ENCODE peak calls at places on chromosome 18, in ten cellular contexts. T, H, Q, K, W, X, S, N, L and U are unnamed samples.

GRCh38 chr18:47397671-47398319 is 146.3 kb upstream of the SKOR2 start:
- DNase-seq in T (no peak), H (no peak), Q (no peak), K (no peak), W (no peak), X (no peak), S (peak; percentile 49), N (no peak), L (no peak), U (no peak)

GRCh38 chr18:50563376-50563775 is 3.5 kb downstream of the MAPK4 start:
- DNase-seq in T (no peak), H (no peak), Q (no peak), K (no peak), W (no peak), X (no peak), S (no peak), N (no peak), L (no peak), U (no peak)

GRCh38 chr18:14978962-14979535 is 231.1 kb downstream of the ANKRD30B start:
- DNase-seq in T (no peak), H (no peak), Q (no peak), K (no peak), W (peak; percentile 27), X (no peak), S (no peak), N (peak; percentile 14), L (peak; percentile 61), U (no peak)

GRCh38 chr18:46051731-46052461 is 20.2 kb downstream of the PSTPIP2 start:
- DNase-seq in T (no peak), H (no peak), Q (no peak), K (peak; percentile 80), W (no peak), X (no peak), S (no peak), N (peak; percentile 97), L (peak; percentile 91), U (no peak)

GRCh38 chr18:46333371-46334199 is 229.4 kb downstream of the HAUS1 start:
- DNase-seq in T (peak; percentile 42), H (no peak), Q (peak; percentile 71), K (no peak), W (no peak), X (no peak), S (no peak), N (peak; percentile 16), L (no peak), U (no peak)

GRCh38 chr18:51878724-51879123 is 461.3 kb upstream of the DCC start:
- DNase-seq in T (no peak), H (no peak), Q (no peak), K (no peak), W (no peak), X (no peak), S (no peak), N (no peak), L (no peak), U (no peak)

GRCh38 chr18:73962251-73962650 is 185.4 kb downstream of the FBXO15 start:
- DNase-seq in T (no peak), H (peak; percentile 51), Q (no peak), K (peak; percentile 33), W (no peak), X (peak; percentile 52), S (no peak), N (peak; percentile 39), L (peak; percentile 47), U (no peak)

GRCh38 chr18:49303376-49303775 is 157.1 kb downstream of the DYM start:
- DNase-seq in T (no peak), H (no peak), Q (no peak), K (no peak), W (no peak), X (no peak), S (no peak), N (no peak), L (no peak), U (no peak)

GRCh38 chr18:10015288-10015701 is 101.5 kb downstream of the VAPA start:
- DNase-seq in T (no peak), H (no peak), Q (no peak), K (peak; percentile 59), W (no peak), X (no peak), S (no peak), N (peak; percentile 49), L (peak; percentile 51), U (no peak)

GRCh38 chr18:50944245-50944917 is 23.5 kb upstream of the ELAC1 start:
- DNase-seq in T (no peak), H (no peak), Q (no peak), K (no peak), W (no peak), X (no peak), S (no peak), N (no peak), L (no peak), U (no peak)

GRCh38 chr18:24488824-24489493 is 28.5 kb downstream of the HRH4 start:
- DNase-seq in T (no peak), H (no peak), Q (no peak), K (peak; percentile 41), W (no peak), X (no peak), S (peak; percentile 66), N (peak; percentile 61), L (peak; percentile 63), U (no peak)

GRCh38 chr18:30455741-30456140 is 586.8 kb downstream of the DSC3 start:
- DNase-seq in T (no peak), H (no peak), Q (no peak), K (no peak), W (no peak), X (no peak), S (no peak), N (no peak), L (no peak), U (no peak)

GRCh38 chr18:21117385-21118135 is 5.9 kb upstream of the ROCK1 start:
- DNase-seq in T (no peak), H (peak; percentile 70), Q (no peak), K (peak; percentile 82), W (no peak), X (peak; percentile 78), S (no peak), N (peak; percentile 86), L (peak; percentile 93), U (no peak)

GRCh38 chr18:49757513-49758262 is 55.6 kb downstream of the ACAA2 start:
- DNase-seq in T (no peak), H (no peak), Q (no peak), K (no peak), W (no peak), X (no peak), S (peak; percentile 53), N (no peak), L (no peak), U (no peak)

GRCh38 chr18:78069784-78070664 is 820.4 kb downstream of the GALR1 start:
- DNase-seq in T (no peak), H (no peak), Q (peak; percentile 57), K (no peak), W (peak; percentile 56), X (no peak), S (no peak), N (peak; percentile 0), L (no peak), U (no peak)

GRCh38 chr18:78074400-78075020 is 824.9 kb downstream of the GALR1 start:
- DNase-seq in T (no peak), H (no peak), Q (no peak), K (no peak), W (no peak), X (no peak), S (no peak), N (no peak), L (no peak), U (no peak)

GRCh38 chr18:78071146-78071710 is 821.6 kb downstream of the GALR1 start:
- DNase-seq in T (no peak), H (no peak), Q (peak; percentile 73), K (no peak), W (no peak), X (no peak), S (no peak), N (no peak), L (no peak), U (no peak)

GRCh38 chr18:78073275-78073674 is 823.6 kb downstream of the GALR1 start:
- DNase-seq in T (no peak), H (no peak), Q (no peak), K (no peak), W (no peak), X (no peak), S (no peak), N (no peak), L (no peak), U (no peak)
- TF ChIP-seq CTCF in T (no peak), H (no peak), Q (no peak), K (no peak), W (peak; percentile 7), X (no peak), S (no peak), N (no peak), L (no peak), U (no peak)

DNA sequence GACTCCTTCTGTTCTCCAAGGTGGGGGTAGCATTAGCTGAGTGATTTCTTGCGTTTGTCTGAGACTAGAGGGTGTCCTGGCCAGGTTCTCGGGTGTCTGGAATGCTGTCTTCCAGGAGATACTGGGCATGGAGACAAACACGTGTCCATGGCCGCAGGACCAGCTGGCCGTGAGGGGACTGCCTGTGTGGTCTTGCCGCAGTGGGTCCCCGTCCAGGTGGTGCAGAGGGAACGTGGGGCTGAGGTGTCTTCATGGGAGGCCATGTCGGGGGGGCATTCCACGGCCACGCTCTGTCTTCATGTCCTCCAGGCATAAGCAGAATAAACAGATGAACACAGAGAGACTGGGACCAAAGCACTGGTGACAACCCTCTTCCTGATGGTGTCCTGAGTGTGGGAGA is 66.6 kb downstream of the SMIM21 start:
- DNase-seq in T (no peak), H (no peak), Q (no peak), K (no peak), W (no peak), X (no peak), S (no peak), N (no peak), L (no peak), U (no peak)
- TF ChIP-seq CTCF in T (no peak), H (no peak), Q (no peak), K (no peak), W (no peak), X (no peak), S (no peak), N (no peak), L (no peak), U (no peak)

GRCh38 chr18:7735194-7735593 is 168.1 kb downstream of the PTPRM start:
- DNase-seq in T (no peak), H (no peak), Q (no peak), K (no peak), W (no peak), X (no peak), S (no peak), N (peak; percentile 34), L (no peak), U (no peak)
- TF ChIP-seq CTCF in T (peak; percentile 41), H (no peak), Q (no peak), K (peak; percentile 40), W (no peak), X (peak; percentile 40), S (no peak), N (peak; percentile 61), L (peak; percentile 15), U (no peak)

GRCh38 chr18:13103366-13103765 is 112.2 kb downstream of the CEP192 start:
- DNase-seq in T (no peak), H (no peak), Q (no peak), K (peak; percentile 6), W (no peak), X (no peak), S (no peak), N (peak; percentile 30), L (no peak), U (no peak)
- TF ChIP-seq CTCF in T (no peak), H (peak; percentile 19), Q (peak; percentile 7), K (peak; percentile 31), W (no peak), X (no peak), S (no peak), N (peak; percentile 48), L (peak; percentile 25), U (no peak)